ENCODE peak calls at places on chromosomes 11 and 22, in four cellular contexts. Y is cardiac septum, M is Ammon's horn, G is NCI-H1436 treated with DMSO at 0.1 percent for 48 hours. P is an unnamed sample.
A peak's percentile ranks its signal among the peaks of the same experiment; 100 is the strongest.

GRCh38 chr11:120219935-120220746 is 9.3 kb downstream of the OAF start:
- DNase-seq in Y (no peak), M (no peak), G (no peak), P (no peak)

GRCh38 chr11:35583843-35584242 is 34.4 kb upstream of the FJX1 start:
- DNase-seq in Y (no peak), M (no peak), G (no peak), P (no peak)

GRCh38 chr11:117226388-117227385 is 5.2 kb downstream of the PCSK7 start:
- DNase-seq in Y (no peak), M (peak; percentile 93), G (peak; percentile 24), P (peak; percentile 63)

GRCh38 chr11:124961972-124962609 is 8.1 kb downstream of the CCDC15 start:
- DNase-seq in Y (no peak), M (peak; percentile 89), G (peak; percentile 10), P (peak; percentile 12)

GRCh38 chr22:50184004-50184461 is 1.7 kb upstream of the TRABD start:
- DNase-seq in Y (peak; percentile 86), M (peak; percentile 68), G (no peak), P (no peak)

GRCh38 chr11:8021920-8022319 is 34.8 kb downstream of the EIF3F start:
- DNase-seq in Y (no peak), M (no peak), G (no peak), P (no peak)

GRCh38 chr11:73538381-73538872 is 59.5 kb downstream of the FAM168A start:
- DNase-seq in Y (no peak), M (peak; percentile 43), G (no peak), P (no peak)

GRCh38 chr22:48856308-48856615 is 971.4 kb downstream of the BRD1 start:
- DNase-seq in Y (no peak), M (no peak), G (no peak), P (no peak)

GRCh38 chr22:23245799-23246136 is 65.5 kb downstream of the BCR start:
- DNase-seq in Y (no peak), M (no peak), G (no peak), P (no peak)

GRCh38 chr11:36354221-36355003 is 58.3 kb downstream of the PRR5L start:
- DNase-seq in Y (no peak), M (no peak), G (no peak), P (no peak)

GRCh38 chr11:115627071-115627470 is 122.9 kb upstream of the CADM1 start:
- DNase-seq in Y (no peak), M (no peak), G (no peak), P (no peak)

GRCh38 chr22:49659281-49659923 is 168.3 kb downstream of the BRD1 start:
- DNase-seq in Y (peak; percentile 68), M (no peak), G (no peak), P (no peak)

GRCh38 chr11:65719887-65720236 is 736 bp downstream of the RNASEH2C start:
- DNase-seq in Y (no peak), M (peak; percentile 18), G (no peak), P (no peak)

GRCh38 chr11:117535870-117536411 is 208.3 kb downstream of the CEP164 start:
- DNase-seq in Y (no peak), M (peak; percentile 79), G (no peak), P (no peak)

GRCh38 chr11:66291303-66291705 is 390 bp upstream of the TMEM151A start:
- DNase-seq in Y (no peak), M (no peak), G (no peak), P (no peak)

GRCh38 chr11:96332236-96332761 is 10.7 kb downstream of the MAML2 start:
- DNase-seq in Y (no peak), M (no peak), G (no peak), P (no peak)

GRCh38 chr11:1123970-1124369 is 33.8 kb upstream of the MUC5AC start:
- DNase-seq in Y (no peak), M (no peak), G (no peak), P (no peak)

GRCh38 chr11:61533039-61533375 is 24.5 kb downstream of the LRRC10B start:
- DNase-seq in Y (no peak), M (no peak), G (no peak), P (no peak)

GRCh38 chr11:64729851-64730382 is 6.9 kb upstream of the NRXN2 start:
- DNase-seq in Y (no peak), M (no peak), G (no peak), P (no peak)

GRCh38 chr11:88656315-88656714 is 318.8 kb upstream of the CTSC start:
- DNase-seq in Y (no peak), M (no peak), G (no peak), P (no peak)

GRCh38 chr11:70247710-70248072 is 22.8 kb upstream of the PPFIA1 start:
- DNase-seq in Y (no peak), M (no peak), G (no peak), P (no peak)

GRCh38 chr11:75142714-75143419 is 8.0 kb upstream of the SLCO2B1 start:
- DNase-seq in Y (peak; percentile 87), M (peak; percentile 88), G (peak; percentile 29), P (no peak)

GRCh38 chr22:41197808-41198585 is 7.1 kb upstream of the L3MBTL2 start:
- DNase-seq in Y (no peak), M (peak; percentile 47), G (peak; percentile 9), P (no peak)

P was measured in NCI-H2107.